ENCODE peak calls at places on chromosomes 12 and 14, in eight cellular contexts. O, X, M, A, T, J, Z and F are unnamed samples.

GRCh38 chr12:84973026-84973425 is 60.4 kb upstream of the SLC6A15 start:
- DNase-seq in T (no peak), M (no peak), J (no peak), O (no peak), A (no peak), Z (no peak), X (no peak), F (no peak)

GRCh38 chr12:71392521-71393145 is 47.0 kb upstream of the LGR5 start:
- DNase-seq in J (no peak), M (no peak), O (no peak), Z (peak; percentile 88), T (peak; percentile 63), X (peak; percentile 80), A (peak; percentile 77), F (peak; percentile 36)

GRCh38 chr12:8664228-8664963 is 1.8 kb upstream of the MFAP5 start:
- DNase-seq in X (no peak), T (no peak), J (peak; percentile 76), A (no peak), M (no peak), Z (no peak), O (no peak), F (no peak)

GRCh38 chr12:67268335-67268895 is 743 bp upstream of the CAND1 start:
- DNase-seq in O (peak; percentile 76), A (peak; percentile 99), J (peak; percentile 97), Z (peak; percentile 98), X (peak; percentile 97), T (peak; percentile 98), M (peak; percentile 78), F (peak; percentile 99)

GRCh38 chr14:71549421-71549820 is 382.8 kb upstream of the RGS6 start:
- DNase-seq in Z (no peak), A (no peak), T (no peak), M (no peak), X (no peak), J (no peak), O (no peak), F (no peak)

GRCh38 chr14:99986416-99986815 is 78.8 kb upstream of the EVL start:
- DNase-seq in M (no peak), X (no peak), Z (no peak), O (no peak), J (no peak), A (no peak), T (no peak), F (no peak)

GRCh38 chr12:70645494-70646317 is 8.5 kb upstream of the PTPRB start:
- DNase-seq in M (no peak), A (peak; percentile 89), X (peak; percentile 52), O (no peak), J (peak; percentile 34), T (no peak), Z (peak; percentile 41), F (no peak)

GRCh38 chr14:74858022-74858421 is 17.9 kb downstream of the PROX2 start:
- DNase-seq in Z (no peak), A (no peak), J (no peak), O (no peak), T (no peak), M (no peak), X (no peak), F (no peak)

GRCh38 chr12:79267580-79267979 is 403.0 kb downstream of the SYT1 start:
- DNase-seq in T (no peak), M (no peak), Z (peak; percentile 16), J (no peak), A (no peak), O (no peak), X (no peak), F (no peak)

GRCh38 chr14:66104486-66104885 is 381.7 kb upstream of the CCDC196 start:
- DNase-seq in X (no peak), J (no peak), M (no peak), T (no peak), A (no peak), O (no peak), Z (peak; percentile 20), F (no peak)

GRCh38 chr12:104758771-104759170 is 199.3 kb downstream of the SLC41A2 start:
- DNase-seq in A (no peak), M (no peak), Z (no peak), T (no peak), O (peak; percentile 22), X (no peak), J (no peak), F (no peak)

GRCh38 chr12:52285172-52285745 is 6.1 kb downstream of the KRT81 start:
- DNase-seq in M (no peak), X (no peak), O (no peak), Z (no peak), A (peak; percentile 20), T (no peak), J (no peak), F (no peak)

GRCh38 chr14:85824526-85824925 is 294.6 kb downstream of the FLRT2 start:
- DNase-seq in T (no peak), X (no peak), A (no peak), M (no peak), J (no peak), Z (no peak), O (no peak), F (no peak)

GRCh38 chr12:120119395-120119973 is 2.9 kb upstream of the RAB35 start:
- DNase-seq in Z (no peak), O (no peak), J (no peak), T (peak; percentile 59), M (no peak), A (peak; percentile 22), X (no peak), F (peak; percentile 54)

GRCh38 chr12:79058342-79058741 is 193.8 kb downstream of the SYT1 start:
- DNase-seq in T (no peak), X (no peak), A (peak; percentile 71), O (no peak), J (no peak), Z (no peak), M (no peak), F (no peak)

DNA sequence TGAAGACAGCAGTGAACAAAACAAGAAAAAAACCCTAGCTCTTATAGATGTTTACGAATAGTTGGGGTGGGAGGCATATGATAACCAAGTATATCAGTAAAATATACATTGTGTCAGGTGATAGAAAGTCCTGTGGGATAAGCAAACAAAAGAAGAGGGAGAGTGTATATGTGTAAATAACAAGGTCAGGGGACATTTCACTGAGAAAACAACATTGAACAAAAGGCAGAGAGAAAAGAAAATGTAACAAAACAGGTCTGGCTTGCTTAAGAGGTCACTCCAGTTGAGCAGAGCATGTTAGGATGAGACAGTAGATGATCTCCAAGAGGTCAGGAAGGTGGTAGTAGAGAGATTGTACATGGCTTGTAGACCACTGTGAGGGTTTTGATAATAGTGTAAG is 304.1 kb downstream of the ACSS3 start:
- DNase-seq in T (no peak), J (no peak), X (no peak), Z (no peak), M (no peak), A (no peak), O (no peak), F (no peak)
- H3K4me3 ChIP-seq in T (no peak overlapping the region), J (no peak overlapping the region), X (no peak overlapping the region), Z (no peak overlapping the region), M (no peak overlapping the region), A (no peak overlapping the region), O (no peak overlapping the region), F (no peak overlapping the region)

GRCh38 chr14:24215495-24216344 is at the start of gene MDP1:
- DNase-seq in J (peak; percentile 86), M (peak; percentile 82), O (peak; percentile 82), A (peak; percentile 89), X (peak; percentile 91), T (peak; percentile 93), Z (peak; percentile 94), F (peak; percentile 74)

GRCh38 chr14:24213866-24214652 is 771 bp upstream of the CHMP4A start:
- DNase-seq in O (no peak), A (no peak), X (no peak), M (no peak), Z (no peak), T (no peak), J (no peak), F (no peak)

GRCh38 chr14:24216345-24216699 is 456 bp upstream of the MDP1 start:
- DNase-seq in T (no peak), A (no peak), O (no peak), M (no peak), X (no peak), Z (no peak), J (no peak), F (no peak)

GRCh38 chr14:24211311-24211710 is 2.0 kb downstream of the CHMP4A start:
- DNase-seq in X (no peak), T (no peak), J (no peak), Z (no peak), M (no peak), O (no peak), A (no peak), F (no peak)

GRCh38 chr14:24212924-24213865 is at the start of gene CHMP4A:
- DNase-seq in X (peak; percentile 99), M (peak; percentile 92), O (peak; percentile 94), A (peak; percentile 99), Z (peak; percentile 99), J (peak; percentile 98), T (peak; percentile 98), F (peak; percentile 96)
- TF ChIP-seq CTCF in X (peak; percentile 29), M (no peak), O (no peak), A (peak; percentile 15), Z (peak; percentile 9), J (no peak), T (no peak), F (no peak)

DNA sequence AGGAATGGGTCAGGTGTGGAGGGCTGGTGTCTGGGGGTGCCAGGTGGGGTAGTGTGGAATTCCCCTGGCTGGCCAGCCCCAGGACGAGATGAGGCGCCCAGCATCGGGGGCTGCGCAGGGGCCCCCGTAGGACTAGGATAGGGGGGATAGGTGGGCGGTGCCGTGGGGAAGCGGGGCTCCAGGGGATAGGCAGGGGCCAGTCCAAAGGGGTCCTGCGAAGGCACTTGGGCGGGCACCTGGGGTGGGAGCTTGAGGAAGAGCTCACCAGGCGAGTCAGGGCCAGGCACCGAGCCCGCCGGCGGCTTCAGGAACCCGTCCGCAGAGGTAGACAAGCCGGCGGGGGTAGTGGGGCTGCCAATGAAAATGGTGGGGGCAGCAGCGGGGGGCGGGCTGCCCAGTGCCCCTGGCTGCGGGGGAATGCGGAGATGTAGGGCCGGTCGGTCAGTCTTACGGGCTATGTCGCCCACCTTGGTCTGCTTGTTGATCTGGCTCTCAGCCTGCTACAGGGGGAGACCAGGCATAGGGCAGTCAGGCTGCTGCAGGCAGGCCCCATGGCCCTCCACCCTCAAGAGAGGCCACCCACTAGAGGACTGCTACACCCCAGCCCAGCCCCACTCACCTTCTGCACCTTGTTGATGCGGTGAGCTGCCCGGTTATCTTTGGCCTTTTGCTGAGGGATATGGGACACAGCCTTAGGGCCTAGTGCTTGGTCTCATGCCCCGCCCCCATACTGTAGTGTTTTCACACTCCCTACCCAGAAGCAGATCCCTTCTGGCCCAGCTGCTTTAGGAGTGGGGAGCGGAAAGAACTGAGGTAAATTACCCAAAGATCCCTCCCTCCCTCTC is 19.3 kb downstream of the KMT2D start:
- DNase-seq in J (no peak), A (no peak), O (no peak), T (no peak), Z (no peak), M (no peak), X (no peak), F (no peak)
- H3K4me3 ChIP-seq in J (no peak overlapping the region), A (no peak overlapping the region), O (no peak overlapping the region), T (no peak overlapping the region), Z (no peak overlapping the region), M (no peak overlapping the region), X (no peak overlapping the region), F (no peak overlapping the region)

DNA sequence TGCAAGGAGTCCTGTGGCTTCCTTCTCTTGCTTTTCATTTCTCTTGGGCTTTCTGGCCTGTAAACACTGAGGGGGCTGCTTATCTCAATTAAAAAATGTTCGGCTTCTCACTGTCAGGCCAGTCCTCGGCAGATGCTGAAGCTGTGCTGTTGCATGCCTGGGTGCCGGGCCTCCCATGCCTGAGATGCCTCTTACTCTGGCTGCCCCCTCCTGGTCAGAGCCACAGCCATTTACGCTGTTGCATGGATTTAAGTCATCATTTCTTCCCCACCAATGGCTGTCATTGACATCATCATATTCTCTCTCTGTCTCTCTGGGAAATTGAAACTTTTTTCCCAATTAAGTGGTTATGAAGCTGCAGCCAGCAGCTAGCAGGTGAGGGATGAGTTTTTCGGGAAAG is 53.7 kb downstream of the FOXN4 start:
- DNase-seq in A (no peak), T (peak; percentile 11), Z (peak; percentile 70), J (no peak), M (no peak), O (no peak), X (no peak), F (no peak)
- TF ChIP-seq CTCF in A (peak; percentile 14), T (peak; percentile 38), Z (peak; percentile 43), J (no peak), M (no peak), O (peak; percentile 54), X (no peak), F (no peak)